ENCODE peak calls at places on chromosomes 7 and 10, in five cellular contexts. O is RWPE1; I is activated naive CD4-positive, alpha-beta T cell; B is left lobe of liver; N is stimulated activated CD8-positive, alpha-beta memory T cell treated with anti-CD3 and anti-CD28 coated beads, Interleukin-2, amount 100 ng/mL, for 1 hour. C is an unnamed sample.

GRCh38 chr7:138632866-138633602 is 68.1 kb downstream of the SVOPL start:
- DNase-seq in O (no peak), I (no peak), B (peak; percentile 3), N (no peak), C (no peak)

GRCh38 chr7:158569858-158570239 is 17.8 kb downstream of the PTPRN2 start:
- DNase-seq in O (no peak), I (no peak), B (no peak), N (no peak), C (no peak)

GRCh38 chr10:103616705-103617361 is 123.3 kb downstream of the NEURL1 start:
- DNase-seq in O (no peak), I (no peak), B (peak; percentile 93), N (no peak), C (peak; percentile 61)

GRCh38 chr10:129808092-129808983 is 155.7 kb downstream of the EBF3 start:
- DNase-seq in O (no peak), I (no peak), B (no peak), N (no peak), C (no peak)

GRCh38 chr7:4817178-4817905 is 41.9 kb downstream of the AP5Z1 start:
- DNase-seq in O (no peak), I (no peak), B (no peak), N (no peak), C (no peak)

GRCh38 chr10:98446121-98446655 is 547 bp downstream of the HPS1 start:
- DNase-seq in O (peak; percentile 56), I (peak; percentile 33), B (peak; percentile 61), N (no peak), C (no peak)

GRCh38 chr7:105698531-105698930 is 117.2 kb upstream of the EFCAB10 start:
- DNase-seq in O (no peak), I (no peak), B (no peak), N (no peak), C (no peak)

GRCh38 chr7:372939-373791 is 83.2 kb downstream of the FOXL3 start:
- DNase-seq in O (no peak), I (no peak), B (peak; percentile 56), N (no peak), C (no peak)

GRCh38 chr10:64733980-64734379 is 1212.8 kb downstream of the REEP3 start:
- DNase-seq in O (peak; percentile 28), I (no peak), B (no peak), N (no peak), C (no peak)

GRCh38 chr10:8229153-8229552 is 174.7 kb downstream of the GATA3 start:
- DNase-seq in O (no peak), I (no peak), B (no peak), N (no peak), C (no peak)

GRCh38 chr7:92641921-92642511 is 51.8 kb upstream of the FAM133B start:
- DNase-seq in O (no peak), I (no peak), B (no peak), N (peak; percentile 17), C (no peak)

GRCh38 chr10:47291682-47292081 is 8.3 kb upstream of the GDF10 start:
- DNase-seq in O (no peak), I (no peak), B (no peak), N (no peak), C (no peak)

GRCh38 chr7:70569335-70569819 is 562.6 kb upstream of the GALNT17 start:
- DNase-seq in O (no peak), I (no peak), B (no peak), N (no peak), C (no peak)

GRCh38 chr10:102501201-102502028 is 1.1 kb downstream of the ACTR1A start:
- DNase-seq in O (no peak), I (no peak), B (no peak), N (no peak), C (no peak)

GRCh38 chr7:149196705-149197171 is 1.4 kb downstream of the ZNF282 start:
- DNase-seq in O (no peak), I (no peak), B (no peak), N (no peak), C (no peak)

GRCh38 chr7:19000410-19000809 is 117.0 kb downstream of the TWIST1 start:
- DNase-seq in O (no peak), I (no peak), B (no peak), N (no peak), C (no peak)

GRCh38 chr7:112001089-112001826 is 204.9 kb downstream of the DOCK4 start:
- DNase-seq in O (peak; percentile 69), I (no peak), B (no peak), N (no peak), C (no peak)

GRCh38 chr7:90552521-90552920 is 43.6 kb upstream of the CDK14 start:
- DNase-seq in O (peak; percentile 21), I (no peak), B (no peak), N (no peak), C (no peak)

GRCh38 chr7:92695308-92696261 is 105.4 kb upstream of the FAM133B start:
- DNase-seq in O (no peak), I (no peak), B (peak; percentile 87), N (no peak), C (no peak)

GRCh38 chr10:91652364-91652763 is 19.5 kb upstream of the PPP1R3C start:
- DNase-seq in O (peak; percentile 94), I (no peak), B (no peak), N (no peak), C (peak; percentile 17)

GRCh38 chr10:74213571-74214162 is 62.6 kb downstream of the ADK start:
- DNase-seq in O (peak; percentile 63), I (peak; percentile 50), B (no peak), N (peak; percentile 22), C (no peak)

GRCh38 chr7:105487559-105488218 is 34.4 kb downstream of the PUS7 start:
- DNase-seq in O (peak; percentile 24), I (no peak), B (no peak), N (no peak), C (no peak)

GRCh38 chr7:1305873-1306272 is 73.2 kb downstream of the UNCX start:
- DNase-seq in O (no peak), I (no peak), B (no peak), N (no peak), C (no peak)

GRCh38 chr7:73831656-73832579 is 1.1 kb downstream of the CLDN4 start:
- DNase-seq in O (peak; percentile 74), I (no peak), B (no peak), N (no peak), C (no peak)

GRCh38 chr10:127033569-127034175 is 128.4 kb downstream of the DOCK1 start:
- DNase-seq in O (no peak), I (no peak), B (peak; percentile 26), N (no peak), C (no peak)

GRCh38 chr7:47536705-47537611 is 45.0 kb downstream of the TNS3 start:
- DNase-seq in O (peak; percentile 67), I (no peak), B (peak; percentile 67), N (no peak), C (no peak)

GRCh38 chr10:31520982-31521381 is 202.0 kb downstream of the ZEB1 start:
- DNase-seq in O (no peak), I (no peak), B (no peak), N (no peak), C (no peak)

GRCh38 chr10:85646312-85646711 is 720.3 kb downstream of the GRID1 start:
- DNase-seq in O (peak; percentile 79), I (no peak), B (no peak), N (no peak), C (no peak)

GRCh38 chr7:75815381-75816046 is 1.9 kb upstream of the CCL24 start:
- DNase-seq in O (no peak), I (no peak), B (no peak), N (no peak), C (no peak)

GRCh38 chr7:50656141-50656895 is 91.1 kb upstream of the DDC start:
- DNase-seq in O (no peak), I (no peak), B (peak; percentile 43), N (no peak), C (no peak)

GRCh38 chr7:36474283-36475010 is 84.8 kb downstream of the ANLN start:
- DNase-seq in O (peak; percentile 70), I (no peak), B (no peak), N (no peak), C (no peak)

GRCh38 chr10:114389429-114389828 is 14.9 kb downstream of the AFAP1L2 start:
- DNase-seq in O (peak; percentile 83), I (no peak), B (no peak), N (no peak), C (no peak)

GRCh38 chr10:80582561-80582960 is 44.9 kb downstream of the SH2D4B start:
- DNase-seq in O (no peak), I (no peak), B (no peak), N (no peak), C (no peak)

GRCh38 chr10:1896153-1896552 is 158.8 kb upstream of the ADARB2 start:
- DNase-seq in O (no peak), I (no peak), B (no peak), N (no peak), C (no peak)

GRCh38 chr10:100999742-101000601 is at the start of gene LZTS2:
- DNase-seq in O (no peak), I (no peak), B (no peak), N (no peak), C (no peak)

GRCh38 chr7:106598663-106599342 is 62.2 kb downstream of the CCDC71L start:
- DNase-seq in O (peak; percentile 51), I (peak; percentile 14), B (peak; percentile 77), N (peak; percentile 27), C (no peak)

GRCh38 chr10:50554995-50555568 is 68.7 kb downstream of the SGMS1 start:
- DNase-seq in O (no peak), I (no peak), B (no peak), N (no peak), C (no peak)

GRCh38 chr10:70115948-70116682 is 16.5 kb downstream of the AIFM2 start:
- DNase-seq in O (peak; percentile 76), I (peak; percentile 14), B (peak; percentile 56), N (peak; percentile 39), C (no peak)

GRCh38 chr7:106071999-106072714 is 40.0 kb downstream of the SYPL1 start:
- DNase-seq in O (no peak), I (no peak), B (no peak), N (no peak), C (no peak)